ENCODE peak calls at places on chromosomes 5 and 9, in five cellular contexts. H, Q, Z, I and E are unnamed samples.

GRCh38 chr5:56003633-56004032 is 8.9 kb upstream of the IL6ST start:
- DNase-seq in H (no peak), Q (no peak), Z (no peak), I (no peak), E (no peak)

GRCh38 chr9:116683535-116683934 is 3.6 kb upstream of the TRIM32 start:
- DNase-seq in H (no peak), Q (no peak), Z (no peak), I (no peak), E (no peak)

GRCh38 chr5:119398713-119399492 is 43.1 kb downstream of the TNFAIP8 start:
- DNase-seq in H (no peak), Q (no peak), Z (no peak), I (no peak), E (no peak)

GRCh38 chr9:87276851-87277251 is 220.8 kb upstream of the DAPK1 start:
- DNase-seq in H (no peak), Q (no peak), Z (no peak), I (no peak), E (no peak)

GRCh38 chr9:136052991-136053756 is 41.9 kb downstream of the NACC2 start:
- DNase-seq in H (no peak), Q (no peak), Z (peak), I (peak), E (no peak)

GRCh38 chr5:135376961-135377621 is 21.9 kb downstream of the MACROH2A1 start:
- DNase-seq in H (no peak), Q (no peak), Z (no peak), I (peak), E (no peak)

GRCh38 chr9:110248361-110248760 is 7.9 kb downstream of the TXN start:
- DNase-seq in H (no peak), Q (no peak), Z (no peak), I (no peak), E (no peak)

GRCh38 chr5:27008604-27009564 is 29.5 kb downstream of the CDH9 start:
- DNase-seq in H (no peak), Q (no peak), Z (no peak), I (no peak), E (peak)

GRCh38 chr9:137387034-137387890 is 35.7 kb downstream of the EXD3 start:
- DNase-seq in H (no peak), Q (no peak), Z (no peak), I (no peak), E (no peak)

GRCh38 chr5:1349246-1349645 is 4.3 kb upstream of the CLPTM1L start:
- DNase-seq in H (no peak), Q (no peak), Z (no peak), I (no peak), E (no peak)

GRCh38 chr5:83865579-83865978 is 144.9 kb upstream of the HAPLN1 start:
- DNase-seq in H (no peak), Q (no peak), Z (no peak), I (no peak), E (no peak)
- TF ChIP-seq REST in H (no peak), Q (no peak), Z (no peak), I (no peak), E (no peak)

DNA sequence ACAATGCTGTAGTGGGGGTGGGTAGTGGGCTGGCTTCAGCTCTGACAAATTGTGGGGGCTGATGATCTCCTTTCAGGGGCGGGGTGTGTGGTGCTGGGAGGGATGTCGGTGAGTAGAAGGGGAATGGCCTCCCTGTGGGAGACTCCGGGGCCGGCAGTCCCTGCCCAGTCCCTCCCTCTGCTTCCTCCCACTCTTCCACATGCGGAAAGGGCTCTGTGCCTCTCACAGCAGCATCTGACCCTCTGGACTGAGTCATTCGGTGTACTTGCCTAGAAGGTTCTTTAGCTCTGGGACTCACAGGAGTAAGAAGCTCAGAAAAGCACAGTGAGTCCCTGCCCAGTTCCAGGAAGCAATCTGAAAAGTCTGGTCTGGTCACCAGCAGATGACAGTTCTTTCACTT is 14.2 kb downstream of the CD180 start:
- DNase-seq in H (peak), Q (no peak), Z (peak), I (no peak), E (no peak)
- TF ChIP-seq REST in H (no peak), Q (no peak), Z (no peak), I (no peak), E (no peak)

DNA sequence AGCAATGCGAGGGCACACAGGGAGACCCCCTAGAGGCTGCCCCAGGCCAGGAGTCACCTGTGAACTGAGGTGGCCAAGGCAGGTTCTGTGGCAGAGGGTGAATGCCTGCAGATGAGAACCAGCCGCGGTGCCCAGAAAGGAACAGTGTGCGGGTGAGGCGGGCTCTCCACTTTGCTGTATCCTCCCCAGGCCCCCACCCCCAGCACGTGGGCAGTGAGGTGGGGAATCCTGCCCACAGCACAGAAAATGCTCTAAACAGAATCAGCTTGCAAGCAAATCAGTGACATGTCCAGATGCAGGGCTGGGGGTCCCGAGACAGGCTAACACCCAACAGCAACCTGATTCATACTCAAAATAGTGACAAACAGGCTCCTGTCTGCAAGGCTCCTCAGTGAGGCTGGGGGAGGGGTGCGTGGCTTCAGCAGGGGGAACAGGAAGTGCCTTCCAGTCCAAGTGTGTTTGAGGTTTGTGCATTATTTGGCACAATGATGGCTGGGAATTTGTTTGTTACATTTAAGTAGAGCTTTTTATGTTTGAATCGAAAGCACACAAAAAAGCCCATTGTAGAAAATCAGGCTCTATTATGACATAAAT is 201.5 kb downstream of the HSD17B3 start:
- DNase-seq in H (no peak), Q (no peak), Z (peak), I (no peak), E (no peak)
- TF ChIP-seq REST in H (no peak), Q (no peak), Z (no peak), I (no peak), E (no peak)

GRCh38 chr5:12313602-12314001 is 409.4 kb upstream of the CTNND2 start:
- DNase-seq in H (no peak), Q (no peak), Z (no peak), I (no peak), E (no peak)

GRCh38 chr5:12316812-12317211 is 412.6 kb upstream of the CTNND2 start:
- DNase-seq in H (no peak), Q (no peak), Z (no peak), I (no peak), E (no peak)

GRCh38 chr5:12312343-12312742 is 408.1 kb upstream of the CTNND2 start:
- DNase-seq in H (no peak), Q (no peak), Z (no peak), I (no peak), E (no peak)
- TF ChIP-seq REST in H (no peak), Q (no peak), Z (no peak), I (no peak), E (no peak)

GRCh38 chr5:137022043-137022442 is 477.1 kb downstream of the SPOCK1 start:
- DNase-seq in H (no peak), Q (no peak), Z (no peak), I (no peak), E (no peak)
- TF ChIP-seq REST in H (no peak), Q (no peak), Z (no peak), I (no peak), E (no peak)

GRCh38 chr9:103377667-103378066 is 382.5 kb downstream of the CYLC2 start:
- DNase-seq in H (no peak), Q (no peak), Z (no peak), I (no peak), E (no peak)
- TF ChIP-seq REST in H (no peak), Q (no peak), Z (no peak), I (no peak), E (no peak)